ENCODE peak calls at places on chromosomes 3 and 15, in four cellular contexts. One of them, this sample, is unnamed.

GRCh38 chr15:95522533-95522932 is 808.0 kb upstream of the NR2F2 start:
- DNase-seq in T-helper 17 cell: no peak
- DNase-seq in iPS-NIHi11: no peak
- DNase-seq in GOT3: no peak
- DNase-seq in this sample: no peak

GRCh38 chr15:40302288-40302886 is 5.3 kb downstream of the PLCB2 start:
- DNase-seq in T-helper 17 cell: no peak
- DNase-seq in iPS-NIHi11: no peak
- DNase-seq in GOT3: no peak
- DNase-seq in this sample: no peak

GRCh38 chr15:51830279-51830806 is 890 bp downstream of the TMOD3 start:
- DNase-seq in T-helper 17 cell: no peak
- DNase-seq in iPS-NIHi11: no peak
- DNase-seq in GOT3: no peak
- DNase-seq in this sample: no peak

GRCh38 chr3:100399341-100400071 is 1.4 kb downstream of the TOMM70 start:
- DNase-seq in T-helper 17 cell: no peak
- DNase-seq in iPS-NIHi11: no peak
- DNase-seq in GOT3: no peak
- DNase-seq in this sample: no peak

GRCh38 chr3:128408693-128409620 is 57.7 kb downstream of the DNAJB8 start:
- DNase-seq in T-helper 17 cell: no peak
- DNase-seq in iPS-NIHi11: peak
- DNase-seq in GOT3: no peak
- DNase-seq in this sample: no peak

GRCh38 chr3:47440131-47440530 is 35.6 kb downstream of the SCAP start:
- DNase-seq in T-helper 17 cell: no peak
- DNase-seq in iPS-NIHi11: no peak
- DNase-seq in GOT3: no peak
- DNase-seq in this sample: no peak

GRCh38 chr3:9452417-9452816 is 55.0 kb downstream of the SETD5 start:
- DNase-seq in T-helper 17 cell: no peak
- DNase-seq in iPS-NIHi11: no peak
- DNase-seq in GOT3: no peak
- DNase-seq in this sample: no peak

GRCh38 chr3:39141211-39141995 is 12.0 kb downstream of the CSRNP1 start:
- DNase-seq in T-helper 17 cell: no peak
- DNase-seq in iPS-NIHi11: peak
- DNase-seq in GOT3: no peak
- DNase-seq in this sample: peak

GRCh38 chr3:56799251-56799882 is 2.4 kb downstream of the ARHGEF3 start:
- DNase-seq in T-helper 17 cell: no peak
- DNase-seq in iPS-NIHi11: peak
- DNase-seq in GOT3: no peak
- DNase-seq in this sample: peak

GRCh38 chr3:4582634-4583033 is 89.5 kb downstream of the ITPR1 start:
- DNase-seq in T-helper 17 cell: no peak
- DNase-seq in iPS-NIHi11: no peak
- DNase-seq in GOT3: no peak
- DNase-seq in this sample: no peak

GRCh38 chr15:41233367-41233771 is 2.3 kb downstream of the CHP1 start:
- DNase-seq in T-helper 17 cell: no peak
- DNase-seq in iPS-NIHi11: no peak
- DNase-seq in GOT3: no peak
- DNase-seq in this sample: peak

GRCh38 chr3:7874116-7874515 is 627.5 kb upstream of the LMCD1 start:
- DNase-seq in T-helper 17 cell: no peak
- DNase-seq in iPS-NIHi11: no peak
- DNase-seq in GOT3: no peak
- DNase-seq in this sample: no peak

GRCh38 chr3:53236112-53236841 is 19.5 kb downstream of the TKT start:
- DNase-seq in T-helper 17 cell: no peak
- DNase-seq in iPS-NIHi11: peak
- DNase-seq in GOT3: peak
- DNase-seq in this sample: peak

GRCh38 chr15:28933710-28934445 is 48.1 kb downstream of the APBA2 start:
- DNase-seq in T-helper 17 cell: no peak
- DNase-seq in iPS-NIHi11: peak
- DNase-seq in GOT3: no peak
- DNase-seq in this sample: no peak

GRCh38 chr15:35020974-35021373 is 32.9 kb upstream of the ZNF770 start:
- DNase-seq in T-helper 17 cell: no peak
- DNase-seq in iPS-NIHi11: no peak
- DNase-seq in GOT3: no peak
- DNase-seq in this sample: no peak